ENCODE peak calls at places on chromosome 5, in nine cellular contexts. R is choroid plexus epithelial cell, Y is GM12878, S is adrenal gland, M is dorsolateral prefrontal cortex, G is astrocyte, J is fibroblast of pulmonary artery, H is brain microvascular endothelial cell, N is Caco-2. D is an unnamed sample.

GRCh38 chr5:158456756-158457155 is 597.8 kb upstream of the CLINT1 start:
- DNase-seq in R (peak), Y (no peak), S (peak), M (no peak), G (peak), J (peak), H (peak), N (no peak), D (peak)

GRCh38 chr5:61949054-61949679 is 356.8 kb upstream of the KIF2A start:
- DNase-seq in R (no peak), Y (no peak), S (no peak), M (peak), G (no peak), J (no peak), H (no peak), N (no peak), D (no peak)

GRCh38 chr5:600551-601541 is 11.3 kb upstream of the CEP72 start:
- DNase-seq in R (no peak), Y (no peak), S (no peak), M (no peak), G (no peak), J (no peak), H (no peak), N (peak), D (no peak)

GRCh38 chr5:96968074-96968473 is 32.2 kb downstream of the LNPEP start:
- DNase-seq in R (peak), Y (no peak), S (no peak), M (no peak), G (peak), J (peak), H (peak), N (no peak), D (peak)

GRCh38 chr5:12910611-12911010 is 1006.4 kb upstream of the CTNND2 start:
- DNase-seq in R (no peak), Y (no peak), S (no peak), M (no peak), G (peak), J (peak), H (no peak), N (no peak), D (no peak)

GRCh38 chr5:175098301-175098700 is 345.7 kb downstream of the DRD1 start:
- DNase-seq in R (no peak), Y (no peak), S (no peak), M (no peak), G (no peak), J (no peak), H (no peak), N (no peak), D (no peak)

GRCh38 chr5:96703384-96703910 is 41.3 kb downstream of the CAST start:
- DNase-seq in R (peak), Y (no peak), S (no peak), M (no peak), G (no peak), J (peak), H (no peak), N (no peak), D (no peak)

GRCh38 chr5:128596071-128596470 is 58.0 kb upstream of the FBN2 start:
- DNase-seq in R (peak), Y (no peak), S (no peak), M (no peak), G (peak), J (peak), H (peak), N (no peak), D (no peak)

GRCh38 chr5:138639326-138639725 is 64.1 kb upstream of the HSPA9 start:
- DNase-seq in R (no peak), Y (no peak), S (no peak), M (no peak), G (no peak), J (no peak), H (no peak), N (no peak), D (no peak)

GRCh38 chr5:180130291-180130869 is 58.8 kb upstream of the RNF130 start:
- DNase-seq in R (no peak), Y (no peak), S (no peak), M (peak), G (no peak), J (no peak), H (no peak), N (peak), D (no peak)

GRCh38 chr5:454936-455335 is 12.0 kb downstream of the EXOC3 start:
- DNase-seq in R (no peak), Y (no peak), S (no peak), M (no peak), G (no peak), J (no peak), H (no peak), N (no peak), D (no peak)

GRCh38 chr5:73373814-73374510 is 74.6 kb downstream of the FOXD1 start:
- DNase-seq in R (peak), Y (no peak), S (no peak), M (no peak), G (peak), J (no peak), H (no peak), N (no peak), D (no peak)

GRCh38 chr5:52784741-52785140 is 3.0 kb upstream of the ITGA1 start:
- DNase-seq in R (no peak), Y (no peak), S (no peak), M (no peak), G (no peak), J (no peak), H (no peak), N (no peak), D (no peak)

GRCh38 chr5:124847907-124848306 is 101.5 kb upstream of the ZNF608 start:
- DNase-seq in R (no peak), Y (no peak), S (no peak), M (no peak), G (no peak), J (no peak), H (no peak), N (no peak), D (no peak)

GRCh38 chr5:43073597-43074546 is 33.8 kb upstream of the ANXA2R start:
- DNase-seq in R (peak), Y (no peak), S (no peak), M (no peak), G (no peak), J (peak), H (peak), N (peak), D (peak)

GRCh38 chr5:1801954-1802295 is 718 bp downstream of the NDUFS6 start:
- DNase-seq in R (peak), Y (no peak), S (no peak), M (peak), G (no peak), J (no peak), H (no peak), N (no peak), D (no peak)

GRCh38 chr5:148969291-148969690 is 93.6 kb downstream of the SH3TC2 start:
- DNase-seq in R (no peak), Y (no peak), S (no peak), M (no peak), G (no peak), J (no peak), H (no peak), N (no peak), D (peak)
- TF ChIP-seq CTCF in R (peak), Y (no peak), S (no peak), M (no peak), G (no peak), J (no peak), H (peak), N (no peak), D (peak)

GRCh38 chr5:154968953-154969352 is 28.1 kb downstream of the MRPL22 start:
- DNase-seq in R (no peak), Y (no peak), S (no peak), M (no peak), G (no peak), J (no peak), H (no peak), N (no peak), D (no peak)

GRCh38 chr5:154971501-154971900 is 30.6 kb downstream of the MRPL22 start:
- DNase-seq in R (peak), Y (no peak), S (no peak), M (no peak), G (peak), J (peak), H (no peak), N (no peak), D (no peak)

GRCh38 chr5:154977409-154977808 is 36.1 kb upstream of the KIF4B start:
- DNase-seq in R (peak), Y (no peak), S (no peak), M (no peak), G (peak), J (peak), H (no peak), N (no peak), D (peak)

GRCh38 chr5:154970759-154971158 is 29.9 kb downstream of the MRPL22 start:
- DNase-seq in R (peak), Y (no peak), S (no peak), M (no peak), G (peak), J (peak), H (peak), N (no peak), D (peak)

GRCh38 chr5:154972476-154973080 is 31.7 kb downstream of the MRPL22 start:
- DNase-seq in R (peak), Y (no peak), S (peak), M (no peak), G (peak), J (peak), H (peak), N (no peak), D (peak)
- TF ChIP-seq CTCF in R (peak), Y (peak), S (peak), M (peak), G (peak), J (peak), H (peak), N (peak), D (peak)

DNA sequence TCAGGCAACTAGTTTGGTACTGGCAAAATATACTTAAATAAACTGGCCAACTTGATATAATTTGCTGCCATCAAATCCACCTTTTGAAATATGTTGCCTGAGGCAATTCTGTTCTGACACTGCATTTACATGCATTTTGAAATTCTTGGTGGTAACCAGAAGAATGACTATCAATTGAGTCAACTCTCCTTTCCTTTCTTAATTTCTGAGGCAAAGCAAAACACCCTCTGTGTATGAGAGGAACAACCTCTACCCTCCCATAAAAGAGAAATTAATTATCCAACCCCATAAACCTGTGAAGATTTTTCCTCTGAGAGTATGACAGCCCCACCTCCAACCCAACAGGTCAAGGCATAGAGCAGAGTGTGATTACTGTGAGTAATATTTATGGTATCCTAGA is 286.8 kb downstream of the NR2F1-AS1 start:
- DNase-seq in R (peak), Y (no peak), S (no peak), M (no peak), G (peak), J (peak), H (no peak), N (no peak), D (peak)
- TF ChIP-seq CTCF in R (no peak), Y (no peak), S (no peak), M (no peak), G (no peak), J (no peak), H (no peak), N (no peak), D (no peak)

GRCh38 chr5:60517850-60518249 is 182.1 kb downstream of the DEPDC1B start:
- DNase-seq in R (no peak), Y (no peak), S (no peak), M (no peak), G (no peak), J (no peak), H (no peak), N (no peak), D (no peak)
- TF ChIP-seq CTCF in R (no peak), Y (no peak), S (no peak), M (no peak), G (no peak), J (no peak), H (no peak), N (no peak), D (no peak)

DNA sequence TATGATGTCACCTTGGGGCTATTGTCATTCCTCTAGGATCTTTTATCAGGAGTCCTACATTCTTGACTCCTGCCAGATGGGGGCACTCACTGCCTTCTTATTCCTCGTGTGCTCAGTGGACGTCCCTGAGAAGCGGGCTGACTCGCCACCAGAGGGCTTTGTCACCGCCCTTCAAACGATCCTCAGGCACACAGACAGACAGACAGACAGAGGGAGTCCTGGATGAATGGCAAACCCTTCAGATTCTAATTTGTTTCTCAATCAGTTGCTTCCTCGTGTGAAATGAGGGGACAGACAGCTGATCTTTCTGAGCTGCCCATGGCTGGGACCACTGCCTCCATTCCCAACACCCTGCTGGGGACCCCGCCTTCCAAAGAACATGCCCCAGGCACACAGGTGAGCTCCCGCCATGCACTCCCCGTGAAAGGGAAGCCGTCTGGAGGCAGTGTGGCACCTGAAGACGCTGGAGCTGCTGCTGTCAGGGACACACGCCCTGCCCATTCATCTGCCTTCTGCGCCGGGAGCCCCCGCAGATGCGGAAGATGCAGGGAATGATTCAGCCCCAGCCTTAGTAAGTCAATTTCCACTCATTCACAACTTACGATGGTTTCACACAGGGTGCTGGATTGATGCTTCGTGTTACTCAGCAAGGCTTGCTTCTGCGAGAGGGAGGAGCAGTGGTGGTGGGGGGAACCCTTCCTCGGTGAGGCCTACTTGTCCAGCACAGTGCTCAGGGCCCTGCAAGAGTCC is 24.9 kb upstream of the SH3PXD2B start:
- DNase-seq in R (peak), Y (peak), S (peak), M (peak), G (peak), J (peak), H (peak), N (peak), D (peak)
- TF ChIP-seq CTCF in R (peak), Y (peak), S (peak), M (peak), G (peak), J (peak), H (peak), N (peak), D (peak)

D was measured in HFFc6.